ENCODE peak calls at places on chromosomes 16 and 17, in eight cellular contexts. R is kidney glomerular epithelial cell, Y is H54, G is AG04450, H is kidney tubule cell, K is Karpas-422, Z is small intestine, B is fibroblast of pulmonary artery. L is an unnamed sample.

GRCh38 chr16:28192811-28193529 is 18.8 kb downstream of the XPO6 start:
- DNase-seq in R (no peak), Y (no peak), G (no peak), H (no peak), K (peak), Z (peak), B (no peak), L (no peak)

GRCh38 chr16:6891486-6891885 is 441.2 kb upstream of the RBFOX1 start:
- DNase-seq in R (peak), Y (no peak), G (no peak), H (peak), K (no peak), Z (no peak), B (no peak), L (no peak)

GRCh38 chr16:88619859-88620655 is 18.3 kb upstream of the IL17C start:
- DNase-seq in R (no peak), Y (no peak), G (peak), H (no peak), K (no peak), Z (peak), B (no peak), L (peak)

GRCh38 chr16:54253118-54253517 is 33.5 kb downstream of the IRX3 start:
- DNase-seq in R (no peak), Y (no peak), G (no peak), H (no peak), K (no peak), Z (no peak), B (no peak), L (no peak)

GRCh38 chr17:45907720-45908395 is 13.5 kb downstream of the MAPT start:
- DNase-seq in R (no peak), Y (no peak), G (no peak), H (no peak), K (no peak), Z (no peak), B (no peak), L (no peak)

GRCh38 chr16:51151951-51152663 is 1.0 kb upstream of the SALL1 start:
- DNase-seq in R (peak), Y (peak), G (peak), H (peak), K (no peak), Z (no peak), B (peak), L (peak)

GRCh38 chr16:13873835-13874438 is 46.0 kb upstream of the ERCC4 start:
- DNase-seq in R (peak), Y (no peak), G (no peak), H (peak), K (no peak), Z (no peak), B (peak), L (peak)

GRCh38 chr16:27890866-27891265 is 172.6 kb downstream of the GSG1L start:
- DNase-seq in R (no peak), Y (no peak), G (no peak), H (no peak), K (no peak), Z (no peak), B (no peak), L (no peak)

GRCh38 chr16:12416136-12416787 is 387.4 kb downstream of the CPPED1 start:
- DNase-seq in R (no peak), Y (no peak), G (no peak), H (no peak), K (no peak), Z (no peak), B (no peak), L (no peak)

GRCh38 chr16:86034421-86034919 is 135.5 kb downstream of the IRF8 start:
- DNase-seq in R (no peak), Y (no peak), G (no peak), H (no peak), K (no peak), Z (no peak), B (no peak), L (no peak)

GRCh38 chr17:59357929-59358328 is 26.5 kb downstream of the YPEL2 start:
- DNase-seq in R (peak), Y (peak), G (no peak), H (peak), K (no peak), Z (no peak), B (peak), L (peak)

GRCh38 chr16:76668207-76668725 is 391.1 kb downstream of the CNTNAP4 start:
- DNase-seq in R (no peak), Y (no peak), G (no peak), H (peak), K (peak), Z (no peak), B (no peak), L (no peak)

GRCh38 chr17:28279411-28279810 is 39.6 kb upstream of the TMEM97 start:
- DNase-seq in R (no peak), Y (no peak), G (no peak), H (no peak), K (no peak), Z (no peak), B (peak), L (peak)

GRCh38 chr16:31223044-31223443 is 6.1 kb upstream of the PYDC1 start:
- DNase-seq in R (no peak), Y (no peak), G (no peak), H (no peak), K (no peak), Z (no peak), B (no peak), L (no peak)